ENCODE peak calls at places on chromosomes 11 and 22, in four cellular contexts. P, Y, Z and M are unnamed samples.

GRCh38 chr22:20552450-20552894 is 45.1 kb downstream of the MED15 start:
- DNase-seq in Z (peak; percentile 56), P (no peak), Y (no peak), M (no peak)

GRCh38 chr11:119168471-119169271 is at the start of gene NLRX1:
- DNase-seq in Z (peak; percentile 88), P (peak; percentile 66), Y (peak; percentile 80), M (peak; percentile 88)

GRCh38 chr11:73931039-73931645 is 19.7 kb upstream of the DNAJB13 start:
- DNase-seq in P (peak; percentile 29), Y (peak; percentile 12), Z (no peak), M (peak; percentile 86)

GRCh38 chr11:67630230-67630942 is 649 bp upstream of the NUDT8 start:
- DNase-seq in Y (peak; percentile 98), Z (peak; percentile 99), P (peak; percentile 94), M (peak; percentile 99)

GRCh38 chr22:46953968-46954755 is 191.7 kb downstream of the TBC1D22A start:
- DNase-seq in Z (no peak), Y (no peak), P (no peak), M (peak; percentile 10)

GRCh38 chr11:21635359-21635758 is 557.5 kb upstream of the ANO5 start:
- DNase-seq in Y (no peak), Z (no peak), P (no peak), M (no peak)

GRCh38 chr22:19672054-19672776 is 42.1 kb upstream of the SEPTIN5 start:
- DNase-seq in Y (no peak), P (no peak), Z (no peak), M (no peak)

GRCh38 chr11:32580967-32581366 is 2.7 kb upstream of the EIF3M start:
- DNase-seq in Y (no peak), P (no peak), Z (no peak), M (no peak)

GRCh38 chr11:115338476-115338875 is 165.7 kb downstream of the CADM1 start:
- DNase-seq in P (no peak), Y (no peak), Z (no peak), M (no peak)

GRCh38 chr11:45285931-45286632 is at the start of gene SYT13:
- DNase-seq in Z (peak; percentile 42), Y (peak; percentile 28), P (no peak), M (peak; percentile 75)

GRCh38 chr11:61153593-61154090 is 7.6 kb downstream of the VPS37C start:
- DNase-seq in Z (no peak), Y (no peak), P (no peak), M (no peak)

GRCh38 chr11:125777309-125777708 is 1.3 kb downstream of the PATE2 start:
- DNase-seq in Y (no peak), P (no peak), Z (no peak), M (no peak)

GRCh38 chr11:131511794-131512193 is 141.4 kb downstream of the NTM start:
- DNase-seq in Z (peak; percentile 68), P (no peak), Y (peak; percentile 23), M (peak; percentile 25)

GRCh38 chr11:69280451-69280850 is 13.5 kb upstream of the MYEOV start:
- DNase-seq in P (no peak), Z (no peak), Y (no peak), M (no peak)

GRCh38 chr22:16651217-16651616 is 58.6 kb upstream of the CCT8L2 start:
- DNase-seq in Y (no peak), P (no peak), Z (no peak), M (no peak)

GRCh38 chr11:93740031-93740801 is 1.1 kb downstream of the TAF1D start:
- DNase-seq in Z (peak; percentile 45), Y (no peak), P (no peak), M (peak; percentile 20)

GRCh38 chr11:70880416-70880815 is 372.0 kb downstream of the SHANK2 start:
- DNase-seq in Z (no peak), Y (no peak), P (no peak), M (no peak)

GRCh38 chr22:24323233-24323632 is 52.6 kb downstream of the SPECC1L start:
- DNase-seq in P (no peak), Y (no peak), Z (no peak), M (no peak)

GRCh38 chr11:119108151-119108856 is 1.2 kb downstream of the C2CD2L start:
- DNase-seq in P (no peak), Y (no peak), Z (peak; percentile 46), M (no peak)

GRCh38 chr11:63608353-63609345 is 5.6 kb downstream of the PLAAT3 start:
- DNase-seq in P (no peak), Z (no peak), Y (no peak), M (no peak)

GRCh38 chr11:1870721-1871466 is 18.0 kb downstream of the LSP1 start:
- DNase-seq in Z (peak; percentile 64), Y (no peak), P (no peak), M (no peak)

GRCh38 chr11:14645247-14645912 is 1.8 kb downstream of the PDE3B start:
- DNase-seq in Y (no peak), P (no peak), Z (no peak), M (no peak)

GRCh38 chr11:11827272-11827671 is 14.5 kb upstream of the USP47 start:
- DNase-seq in Z (no peak), Y (no peak), P (no peak), M (no peak)

GRCh38 chr22:49517211-49517610 is 310.5 kb downstream of the BRD1 start:
- DNase-seq in Y (no peak), P (no peak), Z (no peak), M (no peak)

GRCh38 chr22:39405346-39406085 is 5.9 kb downstream of the TAB1 start:
- DNase-seq in P (peak; percentile 32), Y (no peak), Z (no peak), M (peak; percentile 19)

GRCh38 chr11:118522571-118523072 is 4.7 kb upstream of the TTC36 start:
- DNase-seq in Y (no peak), Z (no peak), P (no peak), M (peak; percentile 62)

GRCh38 chr22:23282089-23282501 is 101.8 kb downstream of the BCR start:
- DNase-seq in P (no peak), Z (peak; percentile 50), Y (no peak), M (peak; percentile 65)
- TF ChIP-seq CTCF in P (no peak), Z (no peak), Y (peak; percentile 37), M (no peak)

GRCh38 chr11:129364143-129364654 is 11.4 kb upstream of the BARX2 start:
- DNase-seq in Y (peak; percentile 89), P (peak; percentile 42), Z (peak; percentile 90), M (peak; percentile 91)
- TF ChIP-seq CTCF in Y (peak; percentile 100), P (no peak), Z (peak; percentile 97), M (peak; percentile 100)

GRCh38 chr11:57639321-57640067 is 10.2 kb downstream of the YPEL4 start:
- DNase-seq in Y (peak; percentile 92), Z (no peak), P (no peak), M (peak; percentile 85)
- TF ChIP-seq CTCF in Y (peak; percentile 30), Z (no peak), P (peak; percentile 11), M (no peak)

GRCh38 chr22:26501996-26502395 is 10.3 kb downstream of the TFIP11 start:
- DNase-seq in P (no peak), Z (no peak), Y (no peak), M (no peak)

GRCh38 chr22:26508148-26508547 is 4.1 kb downstream of the TFIP11 start:
- DNase-seq in Z (no peak), Y (no peak), P (no peak), M (no peak)

GRCh38 chr22:26503758-26504157 is 8.5 kb downstream of the TFIP11 start:
- DNase-seq in P (no peak), Y (no peak), Z (no peak), M (no peak)

GRCh38 chr22:26499188-26499703 is 13.0 kb downstream of the TFIP11 start:
- DNase-seq in Z (no peak), P (no peak), Y (no peak), M (no peak)

GRCh38 chr22:26502688-26503561 is 9.3 kb downstream of the TFIP11 start:
- DNase-seq in Z (no peak), P (no peak), Y (peak; percentile 25), M (peak; percentile 67)
- TF ChIP-seq CTCF in Z (no peak), P (peak; percentile 56), Y (peak; percentile 67), M (peak; percentile 61)

DNA sequence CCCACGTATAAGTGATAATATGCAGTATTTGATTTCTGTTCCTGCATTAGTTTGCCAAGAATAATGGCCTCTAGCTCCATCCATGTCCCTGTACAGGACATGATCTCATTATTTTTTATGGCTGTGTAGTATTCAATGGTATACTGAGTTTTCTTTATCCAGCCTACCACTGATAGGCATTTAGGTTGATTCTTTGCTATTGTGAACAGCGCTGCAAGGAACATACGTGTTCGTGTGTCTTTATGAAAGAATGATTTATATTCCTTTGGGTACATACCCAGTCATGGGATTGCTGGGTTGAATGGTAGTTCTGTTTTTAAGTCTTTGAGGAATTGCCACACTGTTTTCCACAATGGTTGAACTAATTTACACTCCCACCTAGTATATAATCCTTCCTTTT is 1.5 kb upstream of the FAM111A start:
- DNase-seq in Z (no peak), Y (no peak), P (no peak), M (no peak)
- TF ChIP-seq CTCF in Z (no peak), Y (no peak), P (no peak), M (no peak)

GRCh38 chr22:29353860-29354259 is 34.5 kb downstream of the AP1B1 start:
- DNase-seq in Z (no peak), Y (no peak), P (no peak), M (no peak)

DNA sequence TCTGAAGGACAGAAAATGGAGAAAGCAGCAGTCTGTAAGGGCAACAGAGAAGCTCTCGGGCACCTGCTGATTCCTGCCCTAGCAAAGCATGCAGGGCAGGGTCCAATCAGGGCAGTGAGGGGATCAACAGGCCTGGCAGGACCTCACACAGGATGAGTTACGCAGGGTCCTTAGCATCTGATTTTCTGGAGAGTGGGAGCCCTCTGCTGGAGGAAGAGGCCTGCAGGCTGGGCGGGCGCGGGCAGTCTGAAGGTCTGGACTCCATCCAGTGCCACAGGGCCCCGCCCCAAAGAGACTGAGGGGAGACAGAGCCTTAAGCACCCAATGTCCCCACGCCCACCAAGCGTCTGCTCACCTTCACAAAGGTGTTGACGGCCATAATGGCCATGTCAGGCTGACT is 28.9 kb downstream of the AP1B1 start:
- DNase-seq in Y (peak; percentile 55), P (peak; percentile 14), Z (peak; percentile 44), M (peak; percentile 75)
- TF ChIP-seq CTCF in Y (peak; percentile 65), P (peak; percentile 79), Z (peak; percentile 17), M (peak; percentile 81)